ENCODE peak calls at places on chromosomes 12 and 14, in four cellular contexts. One of them, this sample, is unnamed.

GRCh38 chr14:105935384-105935783 is 409.0 kb downstream of the TMEM121 start:
- DNase-seq in HCT116: no peak
- DNase-seq in HepG2: no peak
- DNase-seq in K562: no peak
- DNase-seq in this sample: no peak

GRCh38 chr14:35301334-35302210 is 9.4 kb downstream of the PSMA6 start:
- DNase-seq in HCT116: no peak
- DNase-seq in HepG2: no peak
- DNase-seq in K562: no peak
- DNase-seq in this sample: no peak

GRCh38 chr14:106308839-106309389 is 782.5 kb downstream of the TMEM121 start:
- DNase-seq in HCT116: no peak
- DNase-seq in HepG2: peak
- DNase-seq in K562: peak
- DNase-seq in this sample: peak

GRCh38 chr12:40837891-40838424 is 145.7 kb downstream of the CNTN1 start:
- DNase-seq in HCT116: no peak
- DNase-seq in HepG2: no peak
- DNase-seq in K562: no peak
- DNase-seq in this sample: no peak

GRCh38 chr12:34406228-34406995 is 384.1 kb downstream of the ALG10 start:
- DNase-seq in HCT116: no peak
- DNase-seq in HepG2: no peak
- DNase-seq in K562: no peak
- DNase-seq in this sample: peak

GRCh38 chr12:22229652-22230279 is 104.7 kb downstream of the ST8SIA1 start:
- DNase-seq in HCT116: no peak
- DNase-seq in HepG2: peak
- DNase-seq in K562: no peak
- DNase-seq in this sample: no peak

GRCh38 chr12:123431951-123432886 is 4.3 kb downstream of the RILPL2 start:
- DNase-seq in HCT116: no peak
- DNase-seq in HepG2: no peak
- DNase-seq in K562: no peak
- DNase-seq in this sample: no peak

GRCh38 chr14:35669782-35670181 is 135.8 kb downstream of the INSM2 start:
- DNase-seq in HCT116: peak
- DNase-seq in HepG2: no peak
- DNase-seq in K562: no peak
- DNase-seq in this sample: no peak

GRCh38 chr14:84445486-84445885 is 1084.5 kb upstream of the FLRT2 start:
- DNase-seq in HCT116: no peak
- DNase-seq in HepG2: no peak
- DNase-seq in K562: no peak
- DNase-seq in this sample: no peak

GRCh38 chr14:93114068-93114710 is 1.5 kb downstream of the ITPK1 start:
- DNase-seq in HCT116: no peak
- DNase-seq in HepG2: no peak
- DNase-seq in K562: no peak
- DNase-seq in this sample: no peak

GRCh38 chr12:16112626-16113560 is 164.6 kb downstream of the SLC15A5 start:
- DNase-seq in HCT116: no peak
- DNase-seq in HepG2: no peak
- DNase-seq in K562: peak
- DNase-seq in this sample: no peak

GRCh38 chr14:66998013-66998412 is 191.2 kb upstream of the GARIN2 start:
- DNase-seq in HCT116: no peak
- DNase-seq in HepG2: no peak
- DNase-seq in K562: no peak
- DNase-seq in this sample: no peak

GRCh38 chr12:106249411-106250135 is 1.8 kb upstream of the CKAP4 start:
- DNase-seq in HCT116: no peak
- DNase-seq in HepG2: no peak
- DNase-seq in K562: no peak
- DNase-seq in this sample: no peak
- H3K4me2 ChIP-seq in HCT116: peak
- H3K4me2 ChIP-seq in HepG2: peak
- H3K4me2 ChIP-seq in K562: no peak
- H3K4me2 ChIP-seq in this sample: peak

DNA sequence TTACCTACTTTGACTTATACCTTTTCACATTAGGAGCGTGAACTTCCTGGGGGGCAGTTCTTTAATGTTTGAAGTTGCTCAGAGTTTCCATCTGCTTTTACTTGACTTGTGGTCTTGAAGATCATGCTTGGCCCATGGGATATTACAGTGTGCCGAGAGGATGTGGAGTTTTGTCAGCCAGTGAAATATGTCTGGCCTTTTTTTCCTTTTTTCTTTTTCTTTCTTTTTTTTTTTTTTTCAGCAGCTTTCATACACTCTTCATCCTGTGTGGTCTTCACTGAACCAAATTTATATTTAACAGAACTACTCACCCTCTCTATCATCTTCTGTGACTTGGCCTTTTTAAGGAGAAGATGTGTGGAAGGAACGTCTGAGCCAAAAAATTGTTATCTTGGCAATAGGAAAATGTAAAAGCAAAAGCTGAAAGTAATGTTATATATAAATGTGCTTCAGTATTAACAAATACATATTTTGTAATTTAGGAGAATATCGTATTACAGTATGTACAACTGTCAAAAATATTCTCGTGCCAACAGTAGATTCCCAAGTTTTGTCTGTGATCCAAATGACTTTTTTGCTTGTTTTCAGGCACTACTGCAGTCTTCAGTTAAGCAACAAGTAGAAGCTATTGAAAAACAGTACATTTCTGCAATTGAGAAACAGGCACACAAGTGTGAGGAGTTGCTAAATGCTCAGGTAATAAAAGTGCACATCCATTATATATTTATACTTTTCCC is 200.6 kb downstream of the CCDC91 start:
- DNase-seq in HCT116: no peak
- DNase-seq in HepG2: no peak
- DNase-seq in K562: no peak
- DNase-seq in this sample: no peak
- TF ChIP-seq ELF1 in HCT116: no peak
- TF ChIP-seq ELF1 in HepG2: no peak
- TF ChIP-seq ELF1 in K562: no peak
- TF ChIP-seq ELF1 in this sample: no peak

DNA sequence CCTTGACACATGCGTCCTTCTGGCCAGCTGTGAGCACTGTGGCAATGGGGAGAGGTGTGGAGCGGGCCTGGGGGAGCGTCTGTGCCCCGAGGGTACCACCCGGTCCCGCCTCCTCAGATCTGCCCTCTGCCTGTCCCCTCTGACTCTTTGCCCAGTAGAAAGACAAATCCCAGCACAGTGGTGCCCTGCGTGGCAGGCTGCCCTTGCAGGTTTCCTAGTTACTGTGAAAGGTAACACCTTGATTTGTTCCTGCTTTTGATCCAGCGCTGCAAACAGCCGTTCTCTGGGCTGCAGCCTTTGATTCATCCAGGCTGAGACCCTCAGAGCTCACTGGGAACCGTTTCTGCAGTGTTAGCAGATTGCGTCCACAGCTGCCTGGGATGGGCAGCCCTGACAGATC is 16.4 kb downstream of the FBRSL1 start:
- DNase-seq in HCT116: no peak
- DNase-seq in HepG2: no peak
- DNase-seq in K562: no peak
- DNase-seq in this sample: no peak
- H3K4me2 ChIP-seq in HCT116: no peak
- H3K4me2 ChIP-seq in HepG2: no peak
- H3K4me2 ChIP-seq in K562: peak
- H3K4me2 ChIP-seq in this sample: peak

GRCh38 chr12:108600702-108601007 is 2.8 kb upstream of the TMEM119 start:
- DNase-seq in HCT116: no peak
- DNase-seq in HepG2: no peak
- DNase-seq in K562: no peak
- DNase-seq in this sample: no peak
- TF ChIP-seq ELF1 in HCT116: no peak
- TF ChIP-seq ELF1 in HepG2: no peak
- TF ChIP-seq ELF1 in K562: no peak
- TF ChIP-seq ELF1 in this sample: no peak

This sample was measured in SK-N-SH.